ENCODE peak calls at places on chromosome 11, in four cellular contexts. One of them, this sample, is unnamed.

GRCh38 chr11:44345781-44346180 is 35.8 kb upstream of the ALX4 start:
- DNase-seq in IMR-90: no peak
- DNase-seq in uterus: no peak
- DNase-seq in esophagus squamous epithelium: no peak
- DNase-seq in this sample: no peak

GRCh38 chr11:63918576-63919171 is 1.7 kb upstream of the RCOR2 start:
- DNase-seq in IMR-90: no peak
- DNase-seq in uterus: no peak
- DNase-seq in esophagus squamous epithelium: no peak
- DNase-seq in this sample: no peak

GRCh38 chr11:124934862-124935547 is 842 bp downstream of the HEPACAM start:
- DNase-seq in IMR-90: peak
- DNase-seq in uterus: no peak
- DNase-seq in esophagus squamous epithelium: no peak
- DNase-seq in this sample: no peak

GRCh38 chr11:28679795-28680194 is 571.6 kb downstream of the METTL15 start:
- DNase-seq in IMR-90: peak
- DNase-seq in uterus: no peak
- DNase-seq in esophagus squamous epithelium: no peak
- DNase-seq in this sample: no peak

GRCh38 chr11:2298795-2299747 is 2.6 kb downstream of the C11orf21 start:
- DNase-seq in IMR-90: no peak
- DNase-seq in uterus: no peak
- DNase-seq in esophagus squamous epithelium: no peak
- DNase-seq in this sample: peak

GRCh38 chr11:2699531-2700414 is at the start of gene KCNQ1OT1:
- DNase-seq in IMR-90: peak
- DNase-seq in uterus: peak
- DNase-seq in esophagus squamous epithelium: peak
- DNase-seq in this sample: peak

GRCh38 chr11:128840783-128841182 is 26.3 kb downstream of the KCNJ1 start:
- DNase-seq in IMR-90: no peak
- DNase-seq in uterus: no peak
- DNase-seq in esophagus squamous epithelium: no peak
- DNase-seq in this sample: no peak

GRCh38 chr11:111376453-111376871 is 2.6 kb downstream of the POU2AF1 start:
- DNase-seq in IMR-90: no peak
- DNase-seq in uterus: no peak
- DNase-seq in esophagus squamous epithelium: no peak
- DNase-seq in this sample: no peak

GRCh38 chr11:1652026-1652425 is 22.5 kb downstream of the KRTAP5-5 start:
- DNase-seq in IMR-90: no peak
- DNase-seq in uterus: no peak
- DNase-seq in esophagus squamous epithelium: no peak
- DNase-seq in this sample: no peak

GRCh38 chr11:36009469-36009868 is 65.6 kb downstream of the LDLRAD3 start:
- DNase-seq in IMR-90: peak
- DNase-seq in uterus: no peak
- DNase-seq in esophagus squamous epithelium: no peak
- DNase-seq in this sample: no peak

GRCh38 chr11:28697920-28698827 is 590.0 kb downstream of the METTL15 start:
- DNase-seq in IMR-90: peak
- DNase-seq in uterus: no peak
- DNase-seq in esophagus squamous epithelium: no peak
- DNase-seq in this sample: peak

GRCh38 chr11:44775366-44776356 is 48.9 kb downstream of the TSPAN18 start:
- DNase-seq in IMR-90: peak
- DNase-seq in uterus: peak
- DNase-seq in esophagus squamous epithelium: no peak
- DNase-seq in this sample: peak

GRCh38 chr11:128715691-128716153 is 21.9 kb downstream of the FLI1 start:
- DNase-seq in IMR-90: peak
- DNase-seq in uterus: peak
- DNase-seq in esophagus squamous epithelium: no peak
- DNase-seq in this sample: no peak

GRCh38 chr11:10634407-10634806 is 59.1 kb downstream of the IRAG1 start:
- DNase-seq in IMR-90: no peak
- DNase-seq in uterus: no peak
- DNase-seq in esophagus squamous epithelium: no peak
- DNase-seq in this sample: no peak

GRCh38 chr11:71568707-71569349 is 3.5 kb downstream of the KRTAP5-10 start:
- DNase-seq in IMR-90: no peak
- DNase-seq in uterus: no peak
- DNase-seq in esophagus squamous epithelium: no peak
- DNase-seq in this sample: no peak

GRCh38 chr11:44595964-44596381 is 30.5 kb downstream of the CD82 start:
- DNase-seq in IMR-90: no peak
- DNase-seq in uterus: no peak
- DNase-seq in esophagus squamous epithelium: no peak
- DNase-seq in this sample: peak

GRCh38 chr11:20488352-20488751 is 100.8 kb downstream of the PRMT3 start:
- DNase-seq in IMR-90: no peak
- DNase-seq in uterus: no peak
- DNase-seq in esophagus squamous epithelium: no peak
- DNase-seq in this sample: no peak

GRCh38 chr11:45224766-45225165 is 61.4 kb downstream of the SYT13 start:
- DNase-seq in IMR-90: no peak
- DNase-seq in uterus: no peak
- DNase-seq in esophagus squamous epithelium: no peak
- DNase-seq in this sample: no peak

GRCh38 chr11:76783294-76783900 is at the start of gene TSKU:
- DNase-seq in IMR-90: no peak
- DNase-seq in uterus: peak
- DNase-seq in esophagus squamous epithelium: no peak
- DNase-seq in this sample: no peak

GRCh38 chr11:10379433-10379832 is 74.6 kb downstream of the ADM start:
- DNase-seq in IMR-90: peak
- DNase-seq in uterus: no peak
- DNase-seq in esophagus squamous epithelium: no peak
- DNase-seq in this sample: no peak

GRCh38 chr11:125517116-125517804 is 21.2 kb upstream of the FEZ1 start:
- DNase-seq in IMR-90: peak
- DNase-seq in uterus: peak
- DNase-seq in esophagus squamous epithelium: no peak
- DNase-seq in this sample: no peak

GRCh38 chr11:133901999-133902398 is 54.8 kb downstream of the IGSF9B start:
- DNase-seq in IMR-90: no peak
- DNase-seq in uterus: no peak
- DNase-seq in esophagus squamous epithelium: no peak
- DNase-seq in this sample: peak

GRCh38 chr11:8092587-8093424 is 11.8 kb downstream of the TUB start:
- DNase-seq in IMR-90: peak
- DNase-seq in uterus: peak
- DNase-seq in esophagus squamous epithelium: no peak
- DNase-seq in this sample: peak

GRCh38 chr11:36453678-36454077 is 56.4 kb downstream of the TRAF6 start:
- DNase-seq in IMR-90: peak
- DNase-seq in uterus: no peak
- DNase-seq in esophagus squamous epithelium: no peak
- DNase-seq in this sample: no peak

GRCh38 chr11:59358020-59358419 is 675 bp upstream of the OR5AN1 start:
- DNase-seq in IMR-90: no peak
- DNase-seq in uterus: no peak
- DNase-seq in esophagus squamous epithelium: no peak
- DNase-seq in this sample: no peak

GRCh38 chr11:106276859-106277436 is 199.5 kb downstream of the AASDHPPT start:
- DNase-seq in IMR-90: peak
- DNase-seq in uterus: no peak
- DNase-seq in esophagus squamous epithelium: no peak
- DNase-seq in this sample: no peak

GRCh38 chr11:44133335-44133946 is 38.0 kb downstream of the EXT2 start:
- DNase-seq in IMR-90: peak
- DNase-seq in uterus: no peak
- DNase-seq in esophagus squamous epithelium: no peak
- DNase-seq in this sample: no peak

GRCh38 chr11:65431452-65432132 is 9.0 kb downstream of the NEAT1 start:
- DNase-seq in IMR-90: peak
- DNase-seq in uterus: no peak
- DNase-seq in esophagus squamous epithelium: no peak
- DNase-seq in this sample: no peak
- H3K4me3 ChIP-seq in IMR-90: peak
- H3K4me3 ChIP-seq in uterus: no peak
- H3K4me3 ChIP-seq in esophagus squamous epithelium: peak
- H3K4me3 ChIP-seq in this sample: no peak

DNA sequence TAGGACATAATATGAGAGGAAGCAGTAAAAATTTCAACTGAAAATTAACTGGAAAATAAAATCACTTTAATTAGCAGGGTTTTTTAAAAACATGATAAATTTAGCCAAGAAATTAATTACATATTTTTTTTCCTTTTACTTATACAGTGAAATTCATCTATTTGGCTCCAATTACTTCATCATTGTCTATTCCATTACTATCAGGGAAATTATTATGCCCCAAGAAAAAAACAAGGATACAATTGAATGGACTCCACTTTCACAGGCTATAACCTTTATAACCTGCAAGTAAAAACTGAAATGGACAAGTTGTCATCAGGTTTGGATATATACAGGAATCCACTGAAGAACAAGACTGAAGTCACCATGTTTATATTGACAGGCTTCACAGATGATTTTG is at the start of gene OR5T3:
- DNase-seq in IMR-90: no peak
- DNase-seq in uterus: no peak
- DNase-seq in esophagus squamous epithelium: no peak
- DNase-seq in this sample: no peak
- TF ChIP-seq POLR2A in IMR-90: no peak
- TF ChIP-seq POLR2A in uterus: no peak
- TF ChIP-seq POLR2A in esophagus squamous epithelium: no peak
- TF ChIP-seq POLR2A in this sample: no peak

GRCh38 chr11:118609380-118610219 is 2.2 kb downstream of the PHLDB1 start:
- DNase-seq in IMR-90: peak
- DNase-seq in uterus: peak
- DNase-seq in esophagus squamous epithelium: no peak
- DNase-seq in this sample: no peak
- H3K4me3 ChIP-seq in IMR-90: peak
- H3K4me3 ChIP-seq in uterus: peak
- H3K4me3 ChIP-seq in esophagus squamous epithelium: peak
- H3K4me3 ChIP-seq in this sample: peak

GRCh38 chr11:86068951-86069407 is at the start of gene PICALM:
- DNase-seq in IMR-90: peak
- DNase-seq in uterus: peak
- DNase-seq in esophagus squamous epithelium: peak
- DNase-seq in this sample: peak
- TF ChIP-seq POLR2A in IMR-90: peak
- TF ChIP-seq POLR2A in uterus: peak
- TF ChIP-seq POLR2A in esophagus squamous epithelium: no peak
- TF ChIP-seq POLR2A in this sample: peak

DNA sequence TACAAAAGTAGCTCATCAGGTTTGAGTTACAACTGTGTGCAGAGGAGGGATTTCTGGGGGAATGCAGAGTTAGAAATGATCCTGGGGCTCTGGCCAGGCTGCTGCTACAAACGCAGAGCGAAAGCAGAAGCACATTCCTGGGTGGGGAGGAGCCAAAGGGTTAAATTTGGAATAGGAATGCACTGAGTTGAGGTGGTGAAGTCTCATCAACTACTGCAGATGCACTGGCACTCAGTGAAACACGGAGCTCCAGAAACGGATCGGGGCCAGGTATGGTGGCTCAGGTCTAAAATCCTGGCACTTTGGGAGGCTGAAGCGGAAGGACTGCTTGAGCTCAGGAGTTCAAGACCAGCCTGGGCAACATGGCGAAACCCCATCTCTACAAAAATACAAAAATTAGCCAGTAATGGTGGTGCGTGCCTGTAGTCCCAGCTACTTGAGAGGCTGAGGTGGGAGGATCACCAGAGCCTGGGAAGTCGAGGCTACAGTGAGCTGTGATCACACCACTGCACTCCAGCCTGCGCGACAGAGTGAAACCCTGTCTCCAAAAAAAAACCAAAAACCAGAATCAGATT is 3.2 kb downstream of the CHKA start:
- DNase-seq in IMR-90: no peak
- DNase-seq in uterus: no peak
- DNase-seq in esophagus squamous epithelium: no peak
- DNase-seq in this sample: no peak
- H3K4me3 ChIP-seq in IMR-90: no peak
- H3K4me3 ChIP-seq in uterus: no peak
- H3K4me3 ChIP-seq in esophagus squamous epithelium: peak
- H3K4me3 ChIP-seq in this sample: peak

GRCh38 chr11:61161190-61162091 is at the start of gene VPS37C:
- DNase-seq in IMR-90: peak
- DNase-seq in uterus: peak
- DNase-seq in esophagus squamous epithelium: peak
- DNase-seq in this sample: peak
- TF ChIP-seq POLR2A in IMR-90: peak
- TF ChIP-seq POLR2A in uterus: peak
- TF ChIP-seq POLR2A in esophagus squamous epithelium: no peak
- TF ChIP-seq POLR2A in this sample: peak

DNA sequence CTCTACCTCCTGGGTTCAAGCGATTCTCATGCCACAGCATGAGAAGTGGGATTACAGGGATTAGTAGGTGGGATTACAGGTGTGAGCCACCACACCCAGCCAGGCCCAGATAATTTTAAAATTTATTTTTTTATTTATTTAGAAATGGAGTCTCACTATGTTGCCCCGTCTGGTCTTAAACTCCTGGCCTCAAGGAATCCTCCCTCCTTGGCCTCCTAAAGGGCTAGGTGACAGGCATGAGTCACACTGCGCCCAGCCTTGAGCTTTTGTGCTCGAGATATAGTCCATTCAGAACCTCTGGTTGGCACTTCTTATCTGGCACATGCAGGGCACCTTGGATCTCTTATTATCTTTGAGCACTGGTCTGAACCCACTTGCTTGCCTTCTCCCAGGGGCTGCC is 1.5 kb upstream of the SLC3A2 start:
- DNase-seq in IMR-90: no peak
- DNase-seq in uterus: peak
- DNase-seq in esophagus squamous epithelium: no peak
- DNase-seq in this sample: no peak
- H3K4me3 ChIP-seq in IMR-90: no peak
- H3K4me3 ChIP-seq in uterus: no peak
- H3K4me3 ChIP-seq in esophagus squamous epithelium: peak
- H3K4me3 ChIP-seq in this sample: no peak

DNA sequence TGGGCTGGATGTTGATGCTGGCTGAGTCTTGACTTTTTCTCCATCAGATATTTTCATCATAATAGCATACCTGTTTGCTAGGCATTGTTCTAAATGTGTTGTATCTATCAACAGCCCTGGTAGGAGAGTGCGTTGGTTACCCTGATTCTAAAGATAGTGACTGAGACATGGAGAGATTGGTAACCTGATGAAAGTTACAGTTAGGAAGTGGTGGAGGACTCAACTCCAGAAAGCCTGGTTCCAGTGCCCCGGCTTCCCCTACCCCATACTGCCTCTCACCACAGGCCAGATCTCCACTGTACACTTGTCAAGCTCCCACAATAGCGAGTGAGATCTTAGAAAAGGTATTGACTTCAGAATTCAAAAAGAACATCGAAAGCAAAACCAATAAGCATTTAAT is 22.8 kb upstream of the RELT start:
- DNase-seq in IMR-90: no peak
- DNase-seq in uterus: no peak
- DNase-seq in esophagus squamous epithelium: no peak
- DNase-seq in this sample: no peak
- TF ChIP-seq POLR2A in IMR-90: no peak
- TF ChIP-seq POLR2A in uterus: no peak
- TF ChIP-seq POLR2A in esophagus squamous epithelium: no peak
- TF ChIP-seq POLR2A in this sample: no peak

This sample was measured in Peyer's patch.